ENCODE peak calls at places on chromosome 22, in nine cellular contexts. One of them, this sample, is unnamed. For H3K4me1, the result is how much of the 10 kb centered on the place peaks cover.

GRCh38 chr22:20403779-20404140 is 9.8 kb downstream of the ZNF74 start:
- DNase-seq in PC-9: no peak
- DNase-seq in effector memory CD4-positive, alpha-beta T cell: no peak
- DNase-seq in CD4-positive, CD25-positive, alpha-beta regulatory T cell: no peak
- DNase-seq in K562: no peak
- DNase-seq in mammary epithelial cell: no peak
- DNase-seq in aorta: no peak
- DNase-seq in H1: no peak
- DNase-seq in pancreas: no peak
- DNase-seq in this sample: no peak

GRCh38 chr22:45422237-45422983 is 8.9 kb downstream of the RIBC2 start:
- DNase-seq in PC-9: no peak
- DNase-seq in effector memory CD4-positive, alpha-beta T cell: no peak
- DNase-seq in CD4-positive, CD25-positive, alpha-beta regulatory T cell: no peak
- DNase-seq in K562: no peak
- DNase-seq in mammary epithelial cell: no peak
- DNase-seq in aorta: no peak
- DNase-seq in H1: peak
- DNase-seq in pancreas: no peak
- DNase-seq in this sample: no peak

GRCh38 chr22:46122980-46123693 is 27.2 kb upstream of the PPARA start:
- DNase-seq in PC-9: no peak
- DNase-seq in effector memory CD4-positive, alpha-beta T cell: no peak
- DNase-seq in CD4-positive, CD25-positive, alpha-beta regulatory T cell: no peak
- DNase-seq in K562: no peak
- DNase-seq in mammary epithelial cell: no peak
- DNase-seq in aorta: no peak
- DNase-seq in H1: no peak
- DNase-seq in pancreas: no peak
- DNase-seq in this sample: no peak

GRCh38 chr22:42116848-42117424 is 13.7 kb downstream of the CYP2D6 start:
- DNase-seq in PC-9: no peak
- DNase-seq in effector memory CD4-positive, alpha-beta T cell: no peak
- DNase-seq in CD4-positive, CD25-positive, alpha-beta regulatory T cell: no peak
- DNase-seq in K562: no peak
- DNase-seq in mammary epithelial cell: no peak
- DNase-seq in aorta: no peak
- DNase-seq in H1: peak
- DNase-seq in pancreas: no peak
- DNase-seq in this sample: no peak

GRCh38 chr22:24834845-24835570 is 29.0 kb downstream of the SGSM1 start:
- DNase-seq in PC-9: no peak
- DNase-seq in effector memory CD4-positive, alpha-beta T cell: no peak
- DNase-seq in CD4-positive, CD25-positive, alpha-beta regulatory T cell: no peak
- DNase-seq in K562: peak
- DNase-seq in mammary epithelial cell: peak
- DNase-seq in aorta: no peak
- DNase-seq in H1: peak
- DNase-seq in pancreas: peak
- DNase-seq in this sample: no peak

GRCh38 chr22:49323751-49324415 is 503.8 kb downstream of the BRD1 start:
- DNase-seq in PC-9: no peak
- DNase-seq in effector memory CD4-positive, alpha-beta T cell: no peak
- DNase-seq in CD4-positive, CD25-positive, alpha-beta regulatory T cell: no peak
- DNase-seq in K562: no peak
- DNase-seq in mammary epithelial cell: no peak
- DNase-seq in aorta: no peak
- DNase-seq in H1: peak
- DNase-seq in pancreas: no peak
- DNase-seq in this sample: peak

GRCh38 chr22:45529097-45529496 is 26.4 kb downstream of the FBLN1 start:
- DNase-seq in PC-9: no peak
- DNase-seq in effector memory CD4-positive, alpha-beta T cell: no peak
- DNase-seq in CD4-positive, CD25-positive, alpha-beta regulatory T cell: no peak
- DNase-seq in K562: no peak
- DNase-seq in mammary epithelial cell: no peak
- DNase-seq in aorta: no peak
- DNase-seq in H1: no peak
- DNase-seq in pancreas: no peak
- DNase-seq in this sample: no peak

GRCh38 chr22:46769191-46769675 is 6.8 kb downstream of the TBC1D22A start:
- DNase-seq in PC-9: no peak
- DNase-seq in effector memory CD4-positive, alpha-beta T cell: no peak
- DNase-seq in CD4-positive, CD25-positive, alpha-beta regulatory T cell: no peak
- DNase-seq in K562: no peak
- DNase-seq in mammary epithelial cell: no peak
- DNase-seq in aorta: peak
- DNase-seq in H1: no peak
- DNase-seq in pancreas: no peak
- DNase-seq in this sample: peak

GRCh38 chr22:20741634-20742581 is 32.0 kb upstream of the SERPIND1 start:
- DNase-seq in PC-9: no peak
- DNase-seq in effector memory CD4-positive, alpha-beta T cell: peak
- DNase-seq in CD4-positive, CD25-positive, alpha-beta regulatory T cell: no peak
- DNase-seq in K562: peak
- DNase-seq in mammary epithelial cell: peak
- DNase-seq in aorta: no peak
- DNase-seq in H1: peak
- DNase-seq in pancreas: peak
- DNase-seq in this sample: peak

GRCh38 chr22:47251911-47252310 is 489.5 kb downstream of the TBC1D22A start:
- DNase-seq in PC-9: peak
- DNase-seq in effector memory CD4-positive, alpha-beta T cell: no peak
- DNase-seq in CD4-positive, CD25-positive, alpha-beta regulatory T cell: no peak
- DNase-seq in K562: no peak
- DNase-seq in mammary epithelial cell: no peak
- DNase-seq in aorta: no peak
- DNase-seq in H1: no peak
- DNase-seq in pancreas: no peak
- DNase-seq in this sample: no peak

DNA sequence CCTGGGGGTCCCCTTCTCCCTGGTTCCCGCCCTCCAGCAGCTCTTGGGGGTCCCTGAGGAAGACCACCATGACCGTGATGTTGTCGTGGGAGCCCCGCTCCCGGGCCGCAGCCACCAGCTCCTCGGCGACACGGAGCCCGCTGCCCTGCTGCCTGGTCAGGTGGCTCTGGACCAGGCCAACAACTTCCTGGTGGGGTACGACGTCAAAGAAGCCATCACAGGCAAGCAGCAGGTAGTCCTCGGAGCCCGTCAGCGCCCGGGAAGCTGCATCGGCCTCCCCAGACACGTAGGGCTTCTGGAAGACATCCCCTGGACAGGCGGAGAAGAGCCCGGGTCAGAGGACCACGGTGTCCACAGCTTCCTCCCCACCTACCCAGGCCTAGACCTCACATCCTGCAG is 29.5 kb downstream of the PPM1F start:
- DNase-seq in PC-9: no peak
- DNase-seq in effector memory CD4-positive, alpha-beta T cell: no peak
- DNase-seq in CD4-positive, CD25-positive, alpha-beta regulatory T cell: no peak
- DNase-seq in K562: no peak
- DNase-seq in mammary epithelial cell: no peak
- DNase-seq in aorta: no peak
- DNase-seq in H1: no peak
- DNase-seq in pancreas: no peak
- DNase-seq in this sample: no peak
- H3K4me1 ChIP-seq in PC-9: under half
- H3K4me1 ChIP-seq in effector memory CD4-positive, alpha-beta T cell: under half
- H3K4me1 ChIP-seq in CD4-positive, CD25-positive, alpha-beta regulatory T cell: under half
- H3K4me1 ChIP-seq in K562: under half
- H3K4me1 ChIP-seq in mammary epithelial cell: under half
- H3K4me1 ChIP-seq in aorta: under half
- H3K4me1 ChIP-seq in H1: under half
- H3K4me1 ChIP-seq in pancreas: under half
- H3K4me1 ChIP-seq in this sample: under half

DNA sequence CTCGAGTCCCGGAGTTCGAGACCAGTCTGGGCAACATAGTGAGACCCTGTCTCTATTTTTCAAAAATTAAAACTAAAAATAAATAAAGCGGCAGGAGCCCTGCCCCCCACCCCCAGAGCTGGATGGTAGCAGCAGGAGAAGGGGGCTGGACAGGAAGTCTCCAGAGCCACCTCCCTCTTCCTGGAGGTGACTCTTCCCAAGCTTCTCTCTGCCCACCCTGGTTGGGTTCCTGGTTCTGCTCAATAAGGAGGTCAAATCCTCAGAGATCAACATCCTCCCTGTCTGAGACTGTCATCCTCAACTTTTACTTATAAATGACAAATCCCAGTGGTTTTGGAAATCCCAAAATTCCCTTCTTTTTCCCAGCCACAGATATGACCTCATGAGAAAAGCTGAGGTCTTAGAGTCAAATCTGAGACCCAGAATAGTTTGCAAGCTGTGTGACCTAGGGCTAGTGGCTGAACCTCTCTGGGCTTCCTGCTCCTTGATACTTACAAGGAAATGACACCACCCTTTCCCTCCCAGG is 987 bp downstream of the C1QTNF6 start:
- DNase-seq in PC-9: no peak
- DNase-seq in effector memory CD4-positive, alpha-beta T cell: no peak
- DNase-seq in CD4-positive, CD25-positive, alpha-beta regulatory T cell: no peak
- DNase-seq in K562: no peak
- DNase-seq in mammary epithelial cell: no peak
- DNase-seq in aorta: peak
- DNase-seq in H1: no peak
- DNase-seq in pancreas: no peak
- DNase-seq in this sample: peak
- H3K4me1 ChIP-seq in PC-9: half or more
- H3K4me1 ChIP-seq in effector memory CD4-positive, alpha-beta T cell: under half
- H3K4me1 ChIP-seq in CD4-positive, CD25-positive, alpha-beta regulatory T cell: half or more
- H3K4me1 ChIP-seq in K562: under half
- H3K4me1 ChIP-seq in mammary epithelial cell: under half
- H3K4me1 ChIP-seq in aorta: under half
- H3K4me1 ChIP-seq in H1: under half
- H3K4me1 ChIP-seq in pancreas: under half
- H3K4me1 ChIP-seq in this sample: under half

GRCh38 chr22:22908941-22909604 is 21.5 kb downstream of the IGLL5 start:
- DNase-seq in PC-9: no peak
- DNase-seq in effector memory CD4-positive, alpha-beta T cell: no peak
- DNase-seq in CD4-positive, CD25-positive, alpha-beta regulatory T cell: no peak
- DNase-seq in K562: no peak
- DNase-seq in mammary epithelial cell: no peak
- DNase-seq in aorta: no peak
- DNase-seq in H1: no peak
- DNase-seq in pancreas: no peak
- DNase-seq in this sample: peak

GRCh38 chr22:22907551-22908494 is 20.2 kb downstream of the IGLL5 start:
- DNase-seq in PC-9: no peak
- DNase-seq in effector memory CD4-positive, alpha-beta T cell: no peak
- DNase-seq in CD4-positive, CD25-positive, alpha-beta regulatory T cell: no peak
- DNase-seq in K562: no peak
- DNase-seq in mammary epithelial cell: no peak
- DNase-seq in aorta: no peak
- DNase-seq in H1: no peak
- DNase-seq in pancreas: no peak
- DNase-seq in this sample: peak

GRCh38 chr22:22908495-22908861 is 20.9 kb downstream of the IGLL5 start:
- DNase-seq in PC-9: no peak
- DNase-seq in effector memory CD4-positive, alpha-beta T cell: no peak
- DNase-seq in CD4-positive, CD25-positive, alpha-beta regulatory T cell: no peak
- DNase-seq in K562: no peak
- DNase-seq in mammary epithelial cell: no peak
- DNase-seq in aorta: no peak
- DNase-seq in H1: no peak
- DNase-seq in pancreas: no peak
- DNase-seq in this sample: no peak

GRCh38 chr22:22909605-22910271 is 22.1 kb downstream of the IGLL5 start:
- DNase-seq in PC-9: no peak
- DNase-seq in effector memory CD4-positive, alpha-beta T cell: no peak
- DNase-seq in CD4-positive, CD25-positive, alpha-beta regulatory T cell: no peak
- DNase-seq in K562: no peak
- DNase-seq in mammary epithelial cell: no peak
- DNase-seq in aorta: no peak
- DNase-seq in H1: no peak
- DNase-seq in pancreas: no peak
- DNase-seq in this sample: peak

GRCh38 chr22:22906907-22907550 is 19.4 kb downstream of the IGLL5 start:
- DNase-seq in PC-9: no peak
- DNase-seq in effector memory CD4-positive, alpha-beta T cell: no peak
- DNase-seq in CD4-positive, CD25-positive, alpha-beta regulatory T cell: no peak
- DNase-seq in K562: no peak
- DNase-seq in mammary epithelial cell: no peak
- DNase-seq in aorta: no peak
- DNase-seq in H1: no peak
- DNase-seq in pancreas: no peak
- DNase-seq in this sample: peak
- H3K4me1 ChIP-seq in PC-9: under half
- H3K4me1 ChIP-seq in effector memory CD4-positive, alpha-beta T cell: under half
- H3K4me1 ChIP-seq in CD4-positive, CD25-positive, alpha-beta regulatory T cell: under half
- H3K4me1 ChIP-seq in K562: under half
- H3K4me1 ChIP-seq in mammary epithelial cell: under half
- H3K4me1 ChIP-seq in aorta: under half
- H3K4me1 ChIP-seq in H1: under half
- H3K4me1 ChIP-seq in pancreas: under half
- H3K4me1 ChIP-seq in this sample: under half

DNA sequence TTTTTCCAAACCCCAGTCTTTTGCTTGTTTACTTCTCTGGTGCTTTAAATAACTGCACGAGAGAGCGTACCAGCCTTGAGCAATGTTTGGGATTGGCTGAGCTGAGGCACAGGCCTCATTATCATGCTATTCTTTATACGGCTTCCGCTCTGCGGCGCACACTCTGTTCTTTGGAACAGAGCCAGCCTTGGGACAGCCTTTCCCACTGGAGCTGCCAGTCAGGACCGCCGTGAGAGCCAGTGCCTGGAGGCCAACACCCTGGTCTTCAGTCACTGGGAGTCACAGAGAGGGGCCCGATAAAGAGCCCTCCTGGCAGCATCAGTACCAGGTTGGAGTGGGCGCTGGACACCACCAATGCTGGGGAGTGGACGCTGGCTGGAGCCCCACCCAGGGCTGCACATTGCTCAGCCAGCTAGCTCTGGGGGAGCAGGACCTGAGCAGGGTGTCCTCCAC is 125.6 kb downstream of the BCR start:
- DNase-seq in PC-9: no peak
- DNase-seq in effector memory CD4-positive, alpha-beta T cell: no peak
- DNase-seq in CD4-positive, CD25-positive, alpha-beta regulatory T cell: no peak
- DNase-seq in K562: no peak
- DNase-seq in mammary epithelial cell: no peak
- DNase-seq in aorta: peak
- DNase-seq in H1: no peak
- DNase-seq in pancreas: no peak
- DNase-seq in this sample: peak
- H3K4me1 ChIP-seq in PC-9: under half
- H3K4me1 ChIP-seq in effector memory CD4-positive, alpha-beta T cell: under half
- H3K4me1 ChIP-seq in CD4-positive, CD25-positive, alpha-beta regulatory T cell: under half
- H3K4me1 ChIP-seq in K562: under half
- H3K4me1 ChIP-seq in mammary epithelial cell: under half
- H3K4me1 ChIP-seq in aorta: under half
- H3K4me1 ChIP-seq in H1: under half
- H3K4me1 ChIP-seq in pancreas: under half
- H3K4me1 ChIP-seq in this sample: under half

This sample was measured in kidney.